ENCODE peak calls at places on chromosomes 7 and 10, in ten cellular contexts. J is breast epithelium, I is esophagus squamous epithelium, O is gastrocnemius medialis, Z is prostate gland, W is hepatocyte, S is ascending aorta, P is endodermal cell, L is PC-3, N is AG04450. M is an unnamed sample.

GRCh38 chr10:3683560-3683959 is 101.4 kb downstream of the KLF6 start:
- DNase-seq in J (no peak), I (no peak), O (no peak), Z (no peak), W (no peak), S (no peak), P (no peak), L (no peak), N (no peak), M (no peak)

GRCh38 chr10:94630017-94630688 is 53.4 kb upstream of the CYP2C18 start:
- DNase-seq in J (no peak), I (no peak), O (no peak), Z (no peak), W (peak; percentile 49), S (no peak), P (no peak), L (peak; percentile 46), N (peak; percentile 1), M (no peak)

GRCh38 chr10:91590142-91590903 is 42.5 kb downstream of the PPP1R3C start:
- DNase-seq in J (no peak), I (no peak), O (peak; percentile 67), Z (peak; percentile 72), W (peak; percentile 58), S (no peak), P (no peak), L (peak; percentile 92), N (peak; percentile 84), M (peak; percentile 51)

GRCh38 chr7:129535896-129536295 is 33.6 kb downstream of the SMKR1 start:
- DNase-seq in J (no peak), I (no peak), O (no peak), Z (no peak), W (no peak), S (no peak), P (no peak), L (no peak), N (no peak), M (no peak)

GRCh38 chr7:17623546-17624185 is 316.6 kb downstream of the SNX13 start:
- DNase-seq in J (no peak), I (no peak), O (no peak), Z (no peak), W (no peak), S (no peak), P (no peak), L (no peak), N (no peak), M (peak; percentile 30)

GRCh38 chr7:2193120-2193519 is 39.6 kb downstream of the MAD1L1 start:
- DNase-seq in J (no peak), I (no peak), O (peak; percentile 88), Z (no peak), W (no peak), S (no peak), P (peak; percentile 54), L (no peak), N (no peak), M (no peak)

GRCh38 chr10:92757720-92758119 is 68.0 kb downstream of the HHEX start:
- DNase-seq in J (no peak), I (no peak), O (no peak), Z (no peak), W (no peak), S (no peak), P (no peak), L (no peak), N (no peak), M (no peak)

GRCh38 chr7:22402250-22402649 is 45.3 kb upstream of the RAPGEF5 start:
- DNase-seq in J (no peak), I (no peak), O (no peak), Z (no peak), W (no peak), S (no peak), P (no peak), L (peak; percentile 11), N (no peak), M (no peak)

DNA sequence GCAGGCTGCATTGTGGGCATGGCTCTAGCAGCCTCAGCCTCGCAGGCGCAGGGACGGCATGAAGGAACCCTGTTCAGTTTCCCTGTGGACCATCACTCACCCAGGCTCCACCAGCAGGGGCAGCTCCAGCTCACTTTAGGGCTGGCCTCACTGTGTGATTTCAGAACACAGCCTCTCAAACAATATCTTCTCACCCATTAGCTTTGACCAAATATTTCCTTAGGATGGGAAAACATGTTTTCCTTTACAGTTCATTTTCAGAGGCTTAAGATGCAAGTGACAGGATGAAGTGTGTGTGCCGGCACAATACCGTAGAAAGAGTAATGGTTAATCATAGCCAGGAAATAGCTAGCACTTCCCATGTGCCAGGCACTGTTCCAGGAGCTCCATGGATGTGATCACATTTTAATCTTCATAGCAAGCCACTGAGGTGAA is 58.2 kb downstream of the LANCL2 start:
- DNase-seq in J (no peak), I (no peak), O (no peak), Z (no peak), W (no peak), S (no peak), P (peak; percentile 62), L (no peak), N (no peak), M (peak; percentile 39)
- TF ChIP-seq CTCF in J (no peak), I (no peak), O (no peak), Z (no peak), W (no peak), S (no peak), P (peak; percentile 55), L (no peak), N (peak; percentile 55), M (peak; percentile 63)

GRCh38 chr10:13711281-13711680 is 124.5 kb downstream of the PRPF18 start:
- DNase-seq in J (no peak), I (no peak), O (no peak), Z (no peak), W (no peak), S (no peak), P (no peak), L (no peak), N (no peak), M (no peak)

GRCh38 chr10:13716161-13717071 is 129.7 kb downstream of the PRPF18 start:
- DNase-seq in J (no peak), I (no peak), O (no peak), Z (no peak), W (no peak), S (no peak), P (no peak), L (no peak), N (peak; percentile 74), M (peak; percentile 70)

GRCh38 chr10:13709931-13710690 is 123.3 kb downstream of the PRPF18 start:
- DNase-seq in J (no peak), I (no peak), O (no peak), Z (no peak), W (no peak), S (no peak), P (no peak), L (no peak), N (no peak), M (no peak)

GRCh38 chr10:13715091-13715490 is 128.3 kb downstream of the PRPF18 start:
- DNase-seq in J (no peak), I (no peak), O (no peak), Z (no peak), W (no peak), S (no peak), P (no peak), L (no peak), N (no peak), M (no peak)

DNA sequence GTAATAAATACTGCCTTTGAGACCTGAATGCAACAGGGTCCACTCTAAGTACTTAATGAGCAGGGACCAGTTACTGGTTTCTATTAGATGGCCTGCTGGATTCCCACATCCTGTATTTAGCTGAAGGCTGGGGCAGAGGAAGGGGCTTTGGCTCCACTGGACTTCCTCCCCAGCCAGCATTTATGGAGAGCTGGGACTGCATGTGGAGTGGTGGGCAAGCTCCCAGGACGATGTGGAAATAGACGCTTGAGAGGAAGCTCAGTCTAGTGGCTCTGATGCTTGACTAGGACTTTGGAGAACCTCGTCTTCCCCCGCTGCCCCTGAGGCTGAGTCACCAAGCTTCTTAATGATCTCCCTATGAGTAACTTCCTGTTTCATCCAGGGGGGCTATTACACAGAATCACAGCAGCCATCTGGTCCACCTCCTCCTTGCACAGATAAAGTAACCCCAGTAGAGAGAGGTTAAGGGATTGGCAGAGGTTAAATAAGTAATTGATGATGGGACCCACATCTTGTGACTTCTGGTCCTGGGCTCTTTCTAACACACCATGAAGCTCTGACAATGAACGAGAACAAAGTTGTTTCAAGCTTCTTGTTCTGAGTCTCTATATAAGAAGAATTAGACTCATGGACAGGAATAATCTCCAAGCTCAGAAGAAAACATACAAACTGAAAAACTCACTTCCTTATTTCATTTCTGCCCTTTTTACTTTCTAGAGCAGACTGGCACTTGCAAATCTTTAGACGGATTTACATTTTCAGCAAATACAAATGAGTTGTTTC is 126.2 kb downstream of the PRPF18 start:
- DNase-seq in J (no peak), I (peak; percentile 15), O (peak; percentile 71), Z (no peak), W (peak; percentile 36), S (peak; percentile 64), P (peak; percentile 66), L (peak; percentile 65), N (peak; percentile 93), M (peak; percentile 98)
- H3K27ac ChIP-seq in J (peak overlapping the region; percentile 69), I (peak overlapping the region; percentile 33), O (no peak overlapping the region), Z (no peak overlapping the region), W (no peak overlapping the region), S (peak overlapping the region; percentile 42), P (peak overlapping the region; percentile 66), L (peak overlapping the region; percentile 59), N (peak overlapping the region; percentile 87), M (peak overlapping the region; percentile 83)

DNA sequence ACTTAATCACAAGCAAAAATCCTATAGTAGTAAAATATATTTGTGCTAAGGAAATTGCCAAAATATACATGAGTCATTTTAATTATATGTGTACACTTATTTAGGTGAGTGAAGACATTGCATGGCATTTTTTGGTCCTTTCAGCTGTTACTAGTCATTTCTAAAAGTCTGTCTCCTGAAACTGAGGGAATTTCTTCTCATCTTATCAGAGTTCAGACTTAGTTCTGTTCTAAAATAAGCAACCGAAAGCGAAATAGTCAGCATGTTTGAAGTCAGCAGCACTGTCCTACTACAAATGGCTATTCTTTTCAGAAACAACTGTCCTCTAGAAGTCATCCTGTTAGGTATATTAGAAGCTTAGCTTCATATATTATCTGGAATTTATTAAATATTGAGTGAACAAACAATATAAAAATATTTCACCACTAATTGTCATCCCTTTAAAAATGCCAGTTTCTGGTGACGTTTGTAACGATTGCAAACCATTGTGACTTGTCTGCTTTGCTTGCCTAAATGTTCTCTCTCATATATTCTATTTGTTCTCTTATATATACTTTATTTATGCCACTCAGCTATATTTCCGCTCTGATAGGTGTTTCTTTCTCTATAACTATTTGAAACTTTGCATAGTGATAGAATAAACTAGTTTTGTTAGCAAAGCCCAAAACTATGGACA is 227.4 kb upstream of the KAT6B start:
- DNase-seq in J (no peak), I (no peak), O (no peak), Z (no peak), W (no peak), S (no peak), P (no peak), L (peak; percentile 74), N (no peak), M (no peak)
- H3K4me3 ChIP-seq in J (peak overlapping the region; percentile 1), I (no peak overlapping the region), O (no peak overlapping the region), Z (no peak overlapping the region), W (no peak overlapping the region), S (peak overlapping the region; percentile 31), P (no peak overlapping the region), L (no peak overlapping the region), N (no peak overlapping the region), M (no peak overlapping the region)

DNA sequence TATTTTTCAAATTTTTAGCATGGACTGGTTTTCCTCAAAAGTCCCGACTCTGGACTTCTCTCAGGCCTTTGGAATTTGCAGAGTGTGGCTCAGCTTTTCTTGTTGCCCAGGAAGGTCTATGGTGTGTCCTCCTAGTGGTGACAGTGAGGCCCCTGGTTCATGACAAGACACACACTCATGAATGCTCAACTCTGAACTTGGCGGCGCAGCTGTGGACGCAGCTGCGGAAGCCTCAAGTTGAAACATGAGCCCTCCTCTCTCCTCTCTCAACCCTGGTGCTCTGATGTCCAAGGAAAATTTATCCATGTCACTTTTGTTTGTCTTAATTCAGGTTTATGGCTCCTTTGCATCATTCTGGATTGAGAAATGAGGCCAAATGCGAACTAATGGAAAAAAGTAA is 183.9 kb downstream of the HECW1 start:
- DNase-seq in J (no peak), I (no peak), O (no peak), Z (no peak), W (no peak), S (no peak), P (peak; percentile 54), L (no peak), N (peak; percentile 27), M (no peak)
- TF ChIP-seq CTCF in J (no peak), I (no peak), O (no peak), Z (no peak), W (no peak), S (no peak), P (peak; percentile 73), L (no peak), N (peak; percentile 24), M (peak; percentile 45)

M was measured in brain microvascular endothelial cell.